ENCODE peak calls at places on chromosomes 16 and 17, in four cellular contexts. E, D, Q and K are unnamed samples.

GRCh38 chr16:54277845-54278703 is 8.5 kb downstream of the IRX3 start:
- DNase-seq in E (no peak), D (no peak), Q (no peak), K (no peak)

GRCh38 chr16:81778861-81779539 is at the start of gene PLCG2:
- DNase-seq in E (peak; percentile 85), D (peak; percentile 80), Q (peak; percentile 76), K (no peak)

GRCh38 chr17:50201226-50201854 is at the start of gene COL1A1:
- DNase-seq in E (no peak), D (peak; percentile 80), Q (no peak), K (no peak)

GRCh38 chr17:79741751-79742588 is 11.2 kb downstream of the ENPP7 start:
- DNase-seq in E (peak; percentile 71), D (peak; percentile 70), Q (peak; percentile 60), K (no peak)

GRCh38 chr16:77816293-77816692 is 27.9 kb downstream of the VAT1L start:
- DNase-seq in E (no peak), D (peak; percentile 79), Q (no peak), K (no peak)

GRCh38 chr17:73635101-73635767 is 9.0 kb downstream of the SDK2 start:
- DNase-seq in E (no peak), D (no peak), Q (no peak), K (no peak)

GRCh38 chr17:81438024-81438664 is 42.9 kb downstream of the BAHCC1 start:
- DNase-seq in E (no peak), D (no peak), Q (no peak), K (no peak)

GRCh38 chr17:68431661-68432071 is 25.6 kb downstream of the WIPI1 start:
- DNase-seq in E (peak; percentile 73), D (no peak), Q (no peak), K (no peak)

GRCh38 chr16:75527825-75528299 is 8.0 kb downstream of the CHST5 start:
- DNase-seq in E (no peak), D (peak; percentile 62), Q (no peak), K (no peak)

GRCh38 chr17:83199500-83200201 is 120.2 kb downstream of the METRNL start:
- DNase-seq in E (peak; percentile 84), D (peak; percentile 44), Q (peak; percentile 72), K (no peak)

GRCh38 chr16:66923247-66923851 is 2.0 kb downstream of the RRAD start:
- DNase-seq in E (no peak), D (no peak), Q (no peak), K (no peak)

GRCh38 chr16:17318200-17318599 is 152.6 kb downstream of the XYLT1 start:
- DNase-seq in E (no peak), D (peak; percentile 36), Q (no peak), K (no peak)

GRCh38 chr17:18224428-18225120 is 861 bp upstream of the LLGL1 start:
- DNase-seq in E (no peak), D (no peak), Q (no peak), K (no peak)

GRCh38 chr17:12438813-12439586 is 226.7 kb upstream of the MYOCD start:
- DNase-seq in E (no peak), D (no peak), Q (no peak), K (no peak)

GRCh38 chr16:50299508-50300105 is 33.3 kb downstream of the ADCY7 start:
- DNase-seq in E (no peak), D (no peak), Q (no peak), K (no peak)

GRCh38 chr16:89798126-89798525 is 18.3 kb downstream of the FANCA start:
- DNase-seq in E (no peak), D (no peak), Q (no peak), K (no peak)

GRCh38 chr16:73228649-73229048 is 180.7 kb upstream of the ZFHX3 start:
- DNase-seq in E (no peak), D (peak; percentile 33), Q (no peak), K (no peak)

GRCh38 chr17:16971458-16972338 is at the start of gene TNFRSF13B:
- DNase-seq in E (peak; percentile 50), D (no peak), Q (peak; percentile 77), K (no peak)

GRCh38 chr16:74724820-74725549 is 24.3 kb upstream of the MLKL start:
- DNase-seq in E (no peak), D (peak; percentile 59), Q (no peak), K (no peak)

GRCh38 chr17:27288183-27288582 is 5.7 kb upstream of the WSB1 start:
- DNase-seq in E (no peak), D (no peak), Q (no peak), K (no peak)